ENCODE peak calls at places on chromosomes 4 and X, in nine cellular contexts. R is heart left ventricle, J is right lobe of liver, M is A549, I is HCT116, Z is GM12878, S is GM12891, H is adrenal gland, E is thyroid gland. N is an unnamed sample.

GRCh38 chr4:53490161-53490915 is 100.9 kb downstream of the LNX1 start:
- DNase-seq in E (no peak), I (no peak), Z (no peak), J (no peak), M (no peak), R (no peak), S (no peak), H (no peak), N (no peak)

GRCh38 chr4:82710202-82710929 is 88.2 kb downstream of the SCD5 start:
- DNase-seq in M (no peak), H (no peak), I (no peak), J (no peak), S (no peak), E (no peak), R (no peak), Z (no peak), N (no peak)

GRCh38 chr4:139164731-139165130 is 12.3 kb downstream of the ELF2 start:
- DNase-seq in I (no peak), Z (no peak), J (no peak), E (no peak), S (no peak), H (no peak), R (no peak), M (no peak), N (no peak)

GRCh38 chr4:20603671-20604313 is 96.5 kb upstream of the PACRGL start:
- DNase-seq in R (no peak), H (no peak), E (no peak), S (no peak), J (no peak), I (no peak), M (no peak), Z (no peak), N (no peak)

GRCh38 chr4:5893013-5893580 is at the start of gene CRMP1:
- DNase-seq in Z (no peak), R (no peak), I (no peak), E (no peak), M (no peak), J (no peak), H (no peak), S (no peak), N (no peak)

GRCh38 chrX:24996096-24996709 is 19.6 kb downstream of the ARX start:
- DNase-seq in E (no peak), I (no peak), H (no peak), R (no peak), J (no peak), M (no peak), S (no peak), Z (no peak), N (no peak)

GRCh38 chr4:175215208-175215607 is 297.1 kb downstream of the ADAM29 start:
- DNase-seq in Z (no peak), M (no peak), E (no peak), H (no peak), R (no peak), S (no peak), J (no peak), I (no peak), N (no peak)

GRCh38 chrX:43939187-43939926 is 33.8 kb downstream of the NDP start:
- DNase-seq in E (no peak), H (no peak), Z (no peak), M (no peak), I (no peak), R (no peak), S (no peak), J (no peak), N (no peak)

GRCh38 chr4:21811576-21811975 is 137.0 kb downstream of the KCNIP4 start:
- DNase-seq in Z (no peak), R (no peak), J (no peak), H (no peak), E (no peak), I (no peak), M (no peak), S (no peak), N (no peak)

GRCh38 chr4:142264961-142265360 is 581.1 kb downstream of the INPP4B start:
- DNase-seq in M (no peak), R (no peak), Z (no peak), J (no peak), S (no peak), I (no peak), H (no peak), E (no peak), N (no peak)

GRCh38 chr4:3262208-3263052 is 13.5 kb downstream of the MSANTD1 start:
- DNase-seq in I (no peak), Z (no peak), M (no peak), H (peak), S (peak), E (peak), R (no peak), J (no peak), N (no peak)

GRCh38 chr4:165294907-165295306 is 32.6 kb upstream of the MSMO1 start:
- DNase-seq in J (no peak), M (no peak), Z (peak), E (no peak), R (no peak), H (no peak), I (no peak), S (peak), N (no peak)

GRCh38 chr4:182193261-182193660 is 49.9 kb upstream of the TENM3 start:
- DNase-seq in I (no peak), E (no peak), Z (no peak), M (no peak), H (no peak), R (no peak), J (no peak), S (no peak), N (no peak)

GRCh38 chr4:159105063-159105414 is 2.2 kb downstream of the RAPGEF2 start:
- DNase-seq in M (no peak), H (no peak), Z (no peak), E (no peak), R (no peak), I (no peak), J (no peak), S (no peak), N (no peak)

GRCh38 chr4:130026185-130026584 is 930.2 kb downstream of the C4orf33 start:
- DNase-seq in Z (no peak), J (no peak), S (no peak), I (no peak), H (no peak), M (no peak), E (no peak), R (no peak), N (no peak)

GRCh38 chr4:26779674-26780073 is 81.0 kb upstream of the STIM2 start:
- DNase-seq in S (no peak), I (peak), H (no peak), Z (no peak), R (peak), M (no peak), E (no peak), J (no peak), N (peak)

GRCh38 chrX:11558972-11559371 is 106.7 kb downstream of the ARHGAP6 start:
- DNase-seq in H (no peak), E (peak), I (peak), R (no peak), Z (no peak), S (peak), J (no peak), M (peak), N (no peak)

GRCh38 chr4:38857354-38858096 is 908 bp upstream of the TLR6 start:
- DNase-seq in R (peak), Z (peak), J (no peak), I (peak), E (peak), S (no peak), M (peak), H (peak), N (no peak)

GRCh38 chrX:42714981-42715688 is 62.8 kb downstream of the PPP1R2C start:
- DNase-seq in S (no peak), H (peak), I (no peak), E (peak), R (peak), Z (no peak), J (peak), M (peak), N (peak)

GRCh38 chrX:17546356-17546755 is 171.4 kb downstream of the NHS start:
- DNase-seq in E (no peak), M (no peak), H (no peak), J (no peak), S (no peak), I (no peak), Z (no peak), R (no peak), N (no peak)

GRCh38 chr4:161356351-161356750 is 807.4 kb downstream of the FSTL5 start:
- DNase-seq in Z (no peak), J (no peak), R (no peak), S (no peak), H (no peak), E (no peak), I (no peak), M (no peak), N (no peak)

GRCh38 chrX:2928127-2928582 is 984 bp downstream of the ARSD start:
- DNase-seq in H (peak), J (peak), E (peak), R (peak), S (peak), M (peak), Z (no peak), I (no peak), N (peak)

GRCh38 chr4:108118505-108118904 is 50.2 kb downstream of the LEF1 start:
- DNase-seq in S (no peak), M (peak), Z (peak), E (no peak), J (no peak), I (no peak), H (no peak), R (no peak), N (peak)

GRCh38 chrX:113384628-113385027 is 544.0 kb upstream of the AMOT start:
- DNase-seq in J (no peak), M (no peak), S (no peak), Z (no peak), I (no peak), R (peak), H (peak), E (no peak), N (no peak)

GRCh38 chr4:3389879-3390840 is 51.6 kb upstream of the HGFAC start:
- DNase-seq in R (no peak), Z (no peak), J (peak), H (no peak), I (no peak), S (no peak), M (no peak), E (no peak), N (no peak)

GRCh38 chr4:7044415-7044930 is 1.3 kb downstream of the TADA2B start:
- DNase-seq in E (peak), Z (no peak), S (no peak), M (no peak), I (no peak), H (peak), J (no peak), R (peak), N (peak)

GRCh38 chr4:41573458-41574129 is 35.6 kb downstream of the LIMCH1 start:
- DNase-seq in M (no peak), E (no peak), Z (no peak), I (no peak), J (no peak), R (no peak), S (no peak), H (no peak), N (no peak)

GRCh38 chr4:24006269-24006668 is 116.4 kb upstream of the PPARGC1A start:
- DNase-seq in H (no peak), R (no peak), M (no peak), Z (no peak), S (no peak), I (no peak), J (no peak), E (no peak), N (no peak)
- TF ChIP-seq POLR2A in H (no peak), R (no peak), M (no peak), Z (no peak), S (no peak), I (no peak), J (no peak), E (no peak), N (no peak)

DNA sequence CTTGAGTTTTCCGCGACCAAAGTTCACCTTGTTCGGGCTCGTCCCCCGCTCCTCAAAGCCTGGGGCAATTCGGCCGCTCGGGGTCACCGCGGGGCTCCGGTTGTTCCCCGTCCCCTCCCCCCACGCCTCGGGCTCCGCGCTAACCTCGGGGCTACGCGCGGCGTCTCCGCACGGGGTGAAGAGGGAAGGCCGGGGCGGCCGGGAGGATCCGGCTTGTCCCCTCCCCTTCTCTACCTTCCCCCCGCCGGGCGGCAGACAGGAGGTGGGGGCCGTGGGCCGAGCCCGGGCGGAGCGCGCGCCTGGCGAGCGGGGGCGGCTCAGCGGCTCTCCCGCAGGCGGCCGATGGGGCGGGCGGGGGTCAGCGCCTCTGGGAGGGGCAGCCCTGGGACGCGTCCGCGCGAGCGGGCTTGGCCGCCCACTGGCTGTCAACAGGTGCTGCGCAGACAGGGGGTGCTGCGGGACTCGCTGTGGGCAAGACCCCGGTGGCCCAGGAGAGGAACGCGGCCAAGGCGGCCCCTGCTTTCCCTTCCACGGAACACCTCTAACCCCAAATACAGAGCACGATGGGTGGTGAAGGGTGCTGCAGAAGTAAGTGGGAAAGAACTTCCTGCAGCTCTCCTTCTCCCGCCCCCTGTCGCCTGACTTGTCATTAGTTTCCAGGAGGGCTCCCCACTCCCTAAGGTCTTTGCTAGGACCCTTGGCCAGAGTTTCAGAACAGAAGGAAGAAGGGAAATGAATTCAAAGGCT is at the start of gene PDGFC:
- DNase-seq in J (peak), R (peak), E (peak), H (peak), I (no peak), M (peak), Z (no peak), S (peak), N (peak)
- TF ChIP-seq POLR2A in J (peak), R (no peak), E (no peak), H (peak), I (peak), M (no peak), Z (no peak), S (no peak), N (peak)

GRCh38 chr4:112231779-112232713 is at the start of gene AP1AR:
- DNase-seq in M (peak), R (peak), H (peak), E (peak), Z (peak), J (peak), S (peak), I (peak), N (peak)
- TF ChIP-seq POLR2A in M (peak), R (no peak), H (peak), E (no peak), Z (peak), J (peak), S (peak), I (peak), N (peak)

DNA sequence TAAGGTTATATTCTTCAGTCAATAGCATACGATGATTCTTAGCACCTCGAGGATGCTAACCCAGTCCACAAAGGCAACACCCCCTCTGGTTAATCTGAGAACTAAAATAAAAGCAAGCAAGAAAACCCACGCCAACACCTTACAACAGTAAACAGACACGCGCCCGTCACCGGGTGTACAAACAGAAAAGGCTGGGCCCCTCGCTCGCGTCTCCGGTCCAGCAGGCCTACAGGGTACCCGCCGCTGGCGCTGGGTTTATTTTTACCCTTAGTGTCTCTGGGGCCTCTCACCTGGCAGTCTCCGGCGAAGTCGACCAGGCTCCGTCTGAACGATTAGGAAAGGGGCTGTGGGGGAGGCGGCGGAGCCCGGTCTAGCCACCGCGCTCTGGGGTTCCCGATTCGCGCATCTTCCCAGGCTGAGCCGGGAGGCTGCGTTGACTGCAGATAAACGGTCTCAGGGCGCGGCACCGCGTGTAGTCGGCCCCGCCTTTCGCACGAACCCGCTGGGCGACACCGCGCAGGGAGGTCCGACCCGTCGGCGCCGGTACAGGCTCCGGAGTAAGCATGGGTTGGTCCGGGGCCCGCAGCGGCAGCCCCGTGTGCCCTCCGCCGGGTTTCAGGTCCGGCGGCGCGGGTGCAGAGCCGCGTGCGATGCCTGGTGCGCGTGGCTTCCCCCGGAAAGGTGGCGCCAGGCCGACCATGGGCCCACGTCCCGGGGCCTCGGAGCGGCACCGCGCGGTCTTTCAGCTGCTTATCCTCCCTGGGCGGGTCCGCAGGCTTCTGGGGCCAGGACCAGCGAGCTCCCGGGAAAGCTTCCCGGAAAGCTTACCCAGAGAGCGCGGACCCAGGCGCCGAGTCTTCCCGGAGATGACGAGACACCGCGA is at the start of gene SLC9B2:
- DNase-seq in S (peak), J (peak), M (peak), H (peak), Z (no peak), R (peak), E (peak), I (peak), N (peak)
- TF ChIP-seq POLR2A in S (no peak), J (peak), M (peak), H (no peak), Z (peak), R (no peak), E (no peak), I (peak), N (peak)

DNA sequence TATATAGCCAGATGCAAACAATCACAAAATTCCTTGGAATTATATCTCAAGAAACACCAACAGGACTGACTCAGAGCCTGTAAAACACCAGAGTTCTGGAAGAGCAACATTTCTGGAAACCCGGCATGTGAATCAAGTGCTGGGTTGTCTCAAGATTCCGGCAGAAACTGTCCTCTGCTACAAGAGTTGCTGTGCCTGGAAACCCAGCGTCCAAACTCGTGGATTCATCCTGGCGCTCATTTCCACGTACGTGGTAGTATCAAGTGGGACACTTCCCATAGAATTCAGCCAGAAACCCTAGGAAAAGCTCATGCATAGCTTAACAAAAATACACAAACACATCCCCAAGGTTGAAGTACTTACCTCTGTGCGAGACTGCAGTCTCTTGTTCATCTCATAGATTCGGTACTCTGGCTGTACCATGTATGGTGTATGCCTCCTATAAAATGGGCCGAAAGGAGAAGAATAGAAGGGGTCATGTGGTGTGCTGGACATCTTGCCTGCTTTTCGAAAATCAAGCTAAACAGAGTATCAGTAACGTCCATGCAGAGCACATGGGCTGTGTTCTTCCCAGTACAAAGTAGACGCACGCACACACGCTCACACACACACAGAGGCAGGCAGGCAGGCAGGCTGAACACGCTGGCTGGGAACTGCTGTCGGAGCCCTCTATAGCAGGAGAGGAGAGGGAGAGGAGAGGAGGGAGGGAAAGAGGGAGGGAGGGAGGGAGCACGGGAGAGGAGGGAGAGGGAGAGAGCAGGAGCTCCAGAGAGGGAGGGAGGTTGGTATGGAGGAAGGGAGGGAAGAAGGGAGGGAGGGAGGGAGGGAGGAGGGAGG is at the start of gene LDB2:
- DNase-seq in R (peak), E (peak), Z (no peak), I (no peak), J (peak), S (no peak), H (peak), M (no peak), N (peak)
- TF ChIP-seq POLR2A in R (no peak), E (no peak), Z (no peak), I (no peak), J (no peak), S (no peak), H (no peak), M (no peak), N (no peak)

DNA sequence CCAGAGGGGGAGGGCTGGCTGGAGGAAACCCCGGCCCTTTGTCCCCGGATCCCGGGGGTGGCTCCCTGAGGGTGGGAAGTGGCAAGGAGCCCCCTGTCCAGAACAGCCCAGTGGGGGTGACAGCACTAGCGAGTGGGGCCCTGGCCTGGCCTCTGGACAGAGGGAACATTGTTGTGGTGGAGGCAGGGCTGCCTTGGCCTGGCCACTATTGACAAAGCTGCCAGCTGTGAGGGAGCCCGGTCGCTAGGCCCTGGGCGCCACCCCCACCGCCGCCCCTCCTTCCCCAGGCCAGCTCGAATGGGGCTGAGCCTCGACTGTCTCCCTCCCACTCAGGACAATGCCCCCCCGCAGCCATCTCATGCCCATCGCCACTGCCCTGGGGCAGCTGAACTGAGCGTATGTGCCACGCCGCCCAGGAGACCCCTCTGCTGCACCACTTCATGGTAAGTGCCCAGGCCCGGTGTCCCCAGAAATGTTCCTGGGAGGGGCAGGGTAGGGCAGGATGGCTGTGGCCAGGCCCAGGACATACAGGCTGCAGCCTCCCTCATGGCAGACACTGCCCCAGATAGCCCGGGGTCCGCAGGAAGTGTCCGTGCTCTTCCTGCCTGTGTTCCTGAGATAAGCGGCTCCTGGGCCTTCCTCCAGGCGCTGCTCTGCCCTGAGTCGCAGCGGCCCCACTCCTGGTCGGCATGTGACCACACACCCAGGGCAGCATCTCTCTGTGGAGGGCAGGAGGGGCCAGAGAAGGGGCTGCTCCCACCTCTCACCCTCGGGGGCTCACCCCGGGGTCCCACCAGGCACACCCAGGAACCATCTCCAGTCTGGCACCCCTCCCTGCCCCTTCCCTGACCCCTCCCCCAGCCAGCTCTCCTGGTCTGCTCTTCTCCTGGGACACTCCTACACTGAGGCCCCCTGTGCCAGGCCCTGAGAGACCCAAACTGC is 1.4 kb downstream of the PLXNB3 start:
- DNase-seq in E (no peak), I (no peak), J (peak), R (peak), M (no peak), S (peak), Z (no peak), H (peak), N (peak)
- TF ChIP-seq POLR2A in E (no peak), I (no peak), J (no peak), R (no peak), M (no peak), S (no peak), Z (no peak), H (no peak), N (no peak)

GRCh38 chrX:47581731-47582647 is at the start of gene TIMP1:
- DNase-seq in E (peak), H (peak), J (peak), M (peak), S (peak), Z (peak), I (peak), R (peak), N (peak)
- TF ChIP-seq POLR2A in E (no peak), H (no peak), J (peak), M (peak), S (no peak), Z (peak), I (peak), R (no peak), N (peak)